ENCODE peak calls at places on chromosomes 12 and 14, in five cellular contexts. O is fibroblast of lung, M is GM23338, N is neural progenitor cell, H is K562. S is an unnamed sample. For H3K4me1, the result is how much of the 10 kb centered on the place peaks cover.

GRCh38 chr12:120514002-120514401 is 15.0 kb downstream of the COQ5 start:
- DNase-seq in H (no peak), O (no peak), M (no peak), N (no peak), S (no peak)

GRCh38 chr12:88339966-88340365 is 197.9 kb downstream of the TMTC3 start:
- DNase-seq in O (peak), H (no peak), N (no peak), M (no peak), S (no peak)

GRCh38 chr14:96978525-96979272 is 181.5 kb downstream of the VRK1 start:
- DNase-seq in O (no peak), M (no peak), H (no peak), N (no peak), S (no peak)

GRCh38 chr14:54622189-54622958 is 55.4 kb downstream of the SAMD4A start:
- DNase-seq in H (no peak), N (no peak), M (no peak), O (no peak), S (no peak)

GRCh38 chr12:52391618-52392002 is 6.2 kb upstream of the KRT84 start:
- DNase-seq in O (peak), H (no peak), N (no peak), M (no peak), S (no peak)

GRCh38 chr12:51972424-51972812 is 20.9 kb downstream of the ACVR1B start:
- DNase-seq in H (no peak), O (no peak), N (no peak), M (no peak), S (no peak)

GRCh38 chr12:57261385-57261784 is 10.4 kb upstream of the STAC3 start:
- DNase-seq in H (no peak), N (peak), O (no peak), M (peak), S (no peak)

GRCh38 chr12:54028324-54029201 is at the start of gene HOXC6:
- DNase-seq in H (peak), M (peak), N (no peak), O (no peak), S (no peak)

GRCh38 chr12:2177751-2178150 is 125.0 kb downstream of the CACNA1C start:
- DNase-seq in H (no peak), M (no peak), N (no peak), O (no peak), S (no peak)

GRCh38 chr12:18794000-18794399 is 56.1 kb downstream of the CAPZA3 start:
- DNase-seq in M (no peak), H (no peak), N (no peak), O (peak), S (no peak)

GRCh38 chr12:612293-612692 is 51.0 kb downstream of the NINJ2 start:
- DNase-seq in M (peak), N (no peak), H (no peak), O (no peak), S (no peak)

GRCh38 chr14:76056128-76056527 is 70.6 kb downstream of the IFT43 start:
- DNase-seq in N (no peak), O (peak), M (peak), H (peak), S (peak)

GRCh38 chr12:60419986-60420385 is 824.2 kb downstream of the SLC16A7 start:
- DNase-seq in N (no peak), O (peak), M (no peak), H (no peak), S (no peak)

GRCh38 chr14:96889091-96889490 is 91.9 kb downstream of the VRK1 start:
- DNase-seq in N (no peak), H (no peak), O (no peak), M (no peak), S (no peak)

GRCh38 chr12:116717466-116718457 is 20.1 kb downstream of the SPRING1 start:
- DNase-seq in H (no peak), N (no peak), M (no peak), O (peak), S (no peak)

GRCh38 chr12:57551637-57552305 is 1.9 kb downstream of the KIF5A start:
- DNase-seq in H (no peak), N (no peak), M (no peak), O (no peak), S (no peak)

GRCh38 chr14:31205681-31206535 is 1.7 kb downstream of the HECTD1 start:
- DNase-seq in O (peak), M (no peak), H (peak), N (peak), S (no peak)

GRCh38 chr12:120696599-120696998 is 9.7 kb downstream of the MLEC start:
- DNase-seq in N (no peak), M (no peak), O (no peak), H (no peak), S (no peak)

GRCh38 chr12:52615208-52615868 is 3.0 kb downstream of the KRT73 start:
- DNase-seq in H (no peak), O (peak), M (no peak), N (no peak), S (no peak)

GRCh38 chr12:19031032-19031431 is 98.5 kb upstream of the PLEKHA5 start:
- DNase-seq in H (no peak), M (no peak), O (peak), N (no peak), S (no peak)

GRCh38 chr12:124512667-124513296 is 54.6 kb downstream of the NCOR2 start:
- DNase-seq in O (peak), N (peak), M (peak), H (peak), S (no peak)

GRCh38 chr12:25241171-25242020 is 9.3 kb downstream of the KRAS start:
- DNase-seq in O (peak), H (peak), M (peak), N (peak), S (no peak)

GRCh38 chr12:65685514-65685913 is 138.8 kb upstream of the HMGA2 start:
- DNase-seq in M (peak), H (peak), N (no peak), O (no peak), S (no peak)

GRCh38 chr14:70827366-70828151 is 18.2 kb upstream of the MAP3K9 start:
- DNase-seq in M (no peak), N (no peak), O (no peak), H (no peak), S (no peak)

GRCh38 chr12:26378721-26379120 is 183.3 kb downstream of the SSPN start:
- DNase-seq in M (no peak), O (no peak), N (no peak), H (no peak), S (no peak)

GRCh38 chr12:110256780-110257431 is 24.1 kb upstream of the ATP2A2 start:
- DNase-seq in N (no peak), H (no peak), O (no peak), M (no peak), S (no peak)

GRCh38 chr14:68676511-68676943 is 116.3 kb downstream of the ZFP36L1 start:
- DNase-seq in H (no peak), O (no peak), M (no peak), N (peak), S (no peak)
- H3K4me1 ChIP-seq in H (under half), O (under half), M (under half), N (under half), S (under half)

DNA sequence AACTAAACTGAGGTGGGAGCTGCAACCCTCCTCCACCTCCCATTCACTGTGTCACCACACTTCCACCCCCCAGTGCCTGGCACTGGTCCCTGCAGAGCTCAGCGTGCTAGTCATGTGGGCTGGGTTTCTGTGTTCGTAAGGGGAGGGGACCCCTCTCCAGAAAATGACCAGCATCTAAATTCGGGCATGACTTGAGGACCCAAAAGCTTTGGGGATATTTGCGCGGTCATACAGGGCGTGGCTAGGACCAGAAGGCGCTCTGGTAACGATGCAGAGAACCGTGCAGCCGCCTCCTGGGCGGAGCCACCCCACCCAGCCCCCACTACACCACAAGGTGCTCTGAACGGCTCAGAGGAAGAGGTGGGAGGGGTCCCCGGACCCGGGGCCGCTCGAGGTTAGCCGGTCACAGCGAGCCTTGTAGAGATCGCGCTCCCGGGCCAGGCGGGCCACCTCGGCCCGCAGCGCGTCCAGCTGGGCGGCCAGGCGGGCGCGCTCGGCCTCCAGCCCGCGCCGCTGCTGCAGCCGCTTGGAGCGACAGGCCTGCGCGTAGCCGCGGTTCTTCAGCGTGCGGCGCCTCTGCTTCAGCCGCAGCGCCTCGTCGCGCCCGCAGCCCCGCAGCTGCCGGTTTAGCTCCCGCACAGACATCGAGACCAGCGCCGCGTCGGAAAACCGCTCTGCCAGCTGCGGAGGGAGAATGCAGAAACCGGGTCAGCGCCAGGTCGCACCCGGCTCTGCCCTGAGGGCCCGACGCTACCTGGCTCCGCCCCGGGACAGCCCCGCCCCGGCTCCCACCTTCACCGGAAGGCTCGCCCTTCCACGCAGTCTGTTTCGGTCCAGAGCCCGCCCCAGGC is 9.8 kb downstream of the CPNE6 start:
- DNase-seq in M (peak), H (peak), O (peak), N (peak), S (peak)
- TF ChIP-seq EZH2 in M (no peak), H (no peak), O (peak), N (peak), S (peak)

GRCh38 chr12:94649349-94650142 is 811 bp downstream of the TMCC3 start:
- DNase-seq in O (peak), M (peak), H (no peak), N (peak), S (no peak)
- TF ChIP-seq CTCF in O (peak), M (peak), H (no peak), N (peak), S (no peak)

GRCh38 chr14:50669441-50669986 is 1.4 kb upstream of the SAV1 start:
- DNase-seq in O (no peak), H (no peak), M (peak), N (peak), S (no peak)

GRCh38 chr14:50668008-50668851 is at the start of gene SAV1:
- DNase-seq in H (peak), O (peak), N (peak), M (peak), S (peak)

GRCh38 chr14:50668852-50669194 is 717 bp upstream of the SAV1 start:
- DNase-seq in M (no peak), H (no peak), O (no peak), N (no peak), S (no peak)

GRCh38 chr14:50667491-50668007 is 557 bp downstream of the SAV1 start:
- DNase-seq in N (no peak), M (peak), O (no peak), H (peak), S (peak)

DNA sequence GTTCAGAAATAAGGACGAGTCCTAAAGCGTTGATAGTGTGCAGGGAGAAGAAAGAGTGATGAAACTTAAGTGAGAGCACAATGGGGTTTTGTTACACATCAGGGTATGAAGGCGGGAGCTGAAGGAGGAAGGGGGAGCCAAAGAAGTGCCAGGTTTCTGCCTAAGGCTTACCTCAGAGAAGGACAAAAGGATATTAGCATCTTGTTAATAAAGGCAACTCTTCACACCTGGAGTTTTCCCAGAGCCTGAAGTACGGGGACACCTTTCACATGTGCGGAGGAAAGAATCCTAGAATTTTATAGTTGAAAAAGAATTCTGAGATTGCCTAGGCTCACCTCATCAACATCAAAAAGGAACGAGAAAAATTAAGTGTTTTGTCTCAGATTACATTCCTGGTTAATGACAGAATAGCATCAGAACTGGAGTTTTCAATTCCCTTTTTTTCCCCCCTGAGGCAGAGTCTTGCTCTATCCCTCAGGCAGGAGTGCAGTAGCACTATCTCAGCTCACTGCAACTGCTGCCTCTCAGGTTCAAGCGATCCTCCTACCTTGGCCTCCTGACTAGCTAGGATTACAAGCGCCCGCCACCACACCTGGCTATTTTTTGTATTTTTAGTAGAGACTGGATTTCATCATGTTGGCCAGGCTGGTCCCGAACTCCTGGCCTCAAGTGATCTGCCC is 2.2 kb upstream of the SAV1 start:
- DNase-seq in M (peak), O (peak), H (no peak), N (peak), S (no peak)
- H3K4me1 ChIP-seq in M (under half), O (under half), H (under half), N (under half), S (under half)

S was measured in DND-41.